ENCODE peak calls at places on chromosomes 11 and 22, in six cellular contexts. L, O, K, J, Z and M are unnamed samples.

GRCh38 chr11:103537904-103538502 is 428.8 kb downstream of the DYNC2H1 start:
- DNase-seq in L (no peak), O (no peak), K (no peak), J (peak), Z (peak), M (peak)

GRCh38 chr11:95375881-95376280 is 144.9 kb upstream of the SESN3 start:
- DNase-seq in L (peak), O (no peak), K (no peak), J (no peak), Z (no peak), M (peak)

GRCh38 chr11:123472236-123472935 is 42.3 kb downstream of the GRAMD1B start:
- DNase-seq in L (no peak), O (no peak), K (no peak), J (no peak), Z (no peak), M (no peak)

GRCh38 chr11:58199271-58199670 is 4.7 kb downstream of the OR1S2 start:
- DNase-seq in L (no peak), O (no peak), K (no peak), J (no peak), Z (no peak), M (no peak)

GRCh38 chr22:32080904-32081303 is 37.8 kb downstream of the SLC5A1 start:
- DNase-seq in L (peak), O (no peak), K (no peak), J (peak), Z (peak), M (no peak)

GRCh38 chr11:9748361-9748970 is 84.6 kb downstream of the SWAP70 start:
- DNase-seq in L (peak), O (peak), K (no peak), J (peak), Z (peak), M (peak)

GRCh38 chr22:46660604-46661201 is 40.5 kb downstream of the GRAMD4 start:
- DNase-seq in L (no peak), O (peak), K (no peak), J (no peak), Z (no peak), M (no peak)

GRCh38 chr11:69859275-69859934 is 40.2 kb upstream of the FGF3 start:
- DNase-seq in L (no peak), O (no peak), K (no peak), J (no peak), Z (peak), M (no peak)

GRCh38 chr22:44325718-44326548 is 13.2 kb upstream of the SHISAL1 start:
- DNase-seq in L (peak), O (no peak), K (no peak), J (peak), Z (no peak), M (peak)

GRCh38 chr11:37710031-37710430 is 1112.0 kb upstream of the RAG2 start:
- DNase-seq in L (peak), O (no peak), K (peak), J (peak), Z (no peak), M (peak)

GRCh38 chr22:34437140-34437539 is 516.9 kb upstream of the LARGE1 start:
- DNase-seq in L (peak), O (no peak), K (no peak), J (no peak), Z (no peak), M (no peak)

GRCh38 chr11:121426476-121427454 is 25.3 kb upstream of the SORL1 start:
- DNase-seq in L (peak), O (peak), K (no peak), J (no peak), Z (no peak), M (no peak)

GRCh38 chr22:41047741-41048140 is 44.7 kb upstream of the EP300 start:
- DNase-seq in L (no peak), O (no peak), K (no peak), J (no peak), Z (no peak), M (no peak)

GRCh38 chr22:45131749-45132148 is 32.0 kb upstream of the NUP50 start:
- DNase-seq in L (no peak), O (no peak), K (no peak), J (no peak), Z (no peak), M (no peak)

GRCh38 chr11:35893796-35894475 is 49.9 kb upstream of the LDLRAD3 start:
- DNase-seq in L (peak), O (no peak), K (no peak), J (peak), Z (no peak), M (no peak)

GRCh38 chr11:69337211-69337721 is 43.3 kb downstream of the MYEOV start:
- DNase-seq in L (peak), O (no peak), K (no peak), J (peak), Z (no peak), M (no peak)

GRCh38 chr11:43905788-43906187 is 25.2 kb downstream of the ALKBH3 start:
- DNase-seq in L (no peak), O (no peak), K (no peak), J (peak), Z (no peak), M (no peak)

GRCh38 chr11:21810650-21811049 is 382.2 kb upstream of the ANO5 start:
- DNase-seq in L (no peak), O (no peak), K (no peak), J (no peak), Z (peak), M (no peak)

GRCh38 chr11:112797653-112798293 is 163.4 kb upstream of the NCAM1 start:
- DNase-seq in L (peak), O (peak), K (no peak), J (peak), Z (peak), M (no peak)

GRCh38 chr11:44760477-44760872 is 33.7 kb downstream of the TSPAN18 start:
- DNase-seq in L (no peak), O (no peak), K (no peak), J (no peak), Z (no peak), M (no peak)

GRCh38 chr22:21943571-21944448 is 8.8 kb downstream of the PPM1F start:
- DNase-seq in L (peak), O (no peak), K (no peak), J (peak), Z (no peak), M (no peak)

GRCh38 chr11:19430346-19431058 is 189.8 kb upstream of the E2F8 start:
- DNase-seq in L (no peak), O (no peak), K (no peak), J (no peak), Z (no peak), M (no peak)

GRCh38 chr22:49637255-49637760 is 190.4 kb downstream of the BRD1 start:
- DNase-seq in L (no peak), O (no peak), K (no peak), J (no peak), Z (no peak), M (no peak)